ENCODE peak calls at places on chromosome 17, in eight cellular contexts. One of them, this sample, is unnamed.

GRCh38 chr17:491086-492014 is 138.7 kb upstream of the RPH3AL start:
- DNase-seq in transverse colon: peak; percentile 38
- DNase-seq in stomach: peak; percentile 54
- DNase-seq in breast epithelium: peak; percentile 38
- DNase-seq in WERI-Rb-1: peak; percentile 33
- DNase-seq in Caco-2: peak; percentile 71
- DNase-seq in ascending aorta: peak; percentile 77
- DNase-seq in left lung: peak; percentile 89
- DNase-seq in this sample: peak; percentile 92

GRCh38 chr17:80774643-80775281 is 216.9 kb upstream of the CHMP6 start:
- DNase-seq in stomach: no peak
- DNase-seq in left lung: no peak
- DNase-seq in ascending aorta: peak; percentile 58
- DNase-seq in transverse colon: no peak
- DNase-seq in Caco-2: no peak
- DNase-seq in breast epithelium: no peak
- DNase-seq in WERI-Rb-1: no peak
- DNase-seq in this sample: no peak

GRCh38 chr17:73482674-73483293 is 161.5 kb downstream of the SDK2 start:
- DNase-seq in transverse colon: no peak
- DNase-seq in WERI-Rb-1: no peak
- DNase-seq in left lung: no peak
- DNase-seq in breast epithelium: no peak
- DNase-seq in stomach: no peak
- DNase-seq in ascending aorta: no peak
- DNase-seq in Caco-2: no peak
- DNase-seq in this sample: peak; percentile 61

GRCh38 chr17:79420318-79421243 is 190.3 kb downstream of the RBFOX3 start:
- DNase-seq in breast epithelium: no peak
- DNase-seq in ascending aorta: no peak
- DNase-seq in Caco-2: no peak
- DNase-seq in left lung: no peak
- DNase-seq in transverse colon: no peak
- DNase-seq in stomach: no peak
- DNase-seq in WERI-Rb-1: no peak
- DNase-seq in this sample: no peak

GRCh38 chr17:4472281-4472680 is 26.4 kb upstream of the SPNS2 start:
- DNase-seq in ascending aorta: no peak
- DNase-seq in transverse colon: no peak
- DNase-seq in stomach: no peak
- DNase-seq in breast epithelium: no peak
- DNase-seq in Caco-2: no peak
- DNase-seq in left lung: no peak
- DNase-seq in WERI-Rb-1: no peak
- DNase-seq in this sample: no peak

GRCh38 chr17:36667922-36668321 is 66.5 kb downstream of the MRM1 start:
- DNase-seq in breast epithelium: no peak
- DNase-seq in WERI-Rb-1: no peak
- DNase-seq in Caco-2: no peak
- DNase-seq in ascending aorta: no peak
- DNase-seq in transverse colon: no peak
- DNase-seq in stomach: no peak
- DNase-seq in left lung: no peak
- DNase-seq in this sample: no peak

GRCh38 chr17:64024781-64025731 is 4.6 kb upstream of the ICAM2 start:
- DNase-seq in ascending aorta: peak; percentile 65
- DNase-seq in WERI-Rb-1: no peak
- DNase-seq in stomach: no peak
- DNase-seq in Caco-2: no peak
- DNase-seq in left lung: no peak
- DNase-seq in breast epithelium: no peak
- DNase-seq in transverse colon: no peak
- DNase-seq in this sample: no peak

GRCh38 chr17:77269696-77270681 is 129.2 kb downstream of the SEC14L1 start:
- DNase-seq in transverse colon: no peak
- DNase-seq in stomach: no peak
- DNase-seq in Caco-2: no peak
- DNase-seq in left lung: peak; percentile 53
- DNase-seq in breast epithelium: no peak
- DNase-seq in ascending aorta: no peak
- DNase-seq in WERI-Rb-1: no peak
- DNase-seq in this sample: no peak

GRCh38 chr17:82872591-82873520 is 33.0 kb upstream of the ZNF750 start:
- DNase-seq in left lung: peak; percentile 65
- DNase-seq in WERI-Rb-1: no peak
- DNase-seq in ascending aorta: no peak
- DNase-seq in breast epithelium: no peak
- DNase-seq in stomach: no peak
- DNase-seq in Caco-2: no peak
- DNase-seq in transverse colon: no peak
- DNase-seq in this sample: no peak

GRCh38 chr17:3003401-3004149 is 59.8 kb downstream of the OR1D5 start:
- DNase-seq in ascending aorta: no peak
- DNase-seq in Caco-2: no peak
- DNase-seq in left lung: peak; percentile 82
- DNase-seq in breast epithelium: peak; percentile 37
- DNase-seq in transverse colon: peak; percentile 67
- DNase-seq in WERI-Rb-1: no peak
- DNase-seq in stomach: peak; percentile 41
- DNase-seq in this sample: peak; percentile 90

GRCh38 chr17:31888124-31888523 is 13.4 kb downstream of the UTP6 start:
- DNase-seq in Caco-2: no peak
- DNase-seq in stomach: no peak
- DNase-seq in ascending aorta: no peak
- DNase-seq in WERI-Rb-1: no peak
- DNase-seq in breast epithelium: no peak
- DNase-seq in transverse colon: no peak
- DNase-seq in left lung: no peak
- DNase-seq in this sample: no peak

GRCh38 chr17:82101767-82102679 is 4.0 kb upstream of the FASN start:
- DNase-seq in WERI-Rb-1: peak; percentile 25
- DNase-seq in Caco-2: peak; percentile 43
- DNase-seq in ascending aorta: no peak
- DNase-seq in transverse colon: no peak
- DNase-seq in breast epithelium: no peak
- DNase-seq in left lung: no peak
- DNase-seq in stomach: peak; percentile 73
- DNase-seq in this sample: no peak

GRCh38 chr17:59846391-59847165 is 46.2 kb downstream of the TUBD1 start:
- DNase-seq in Caco-2: peak; percentile 80
- DNase-seq in breast epithelium: peak; percentile 62
- DNase-seq in transverse colon: peak; percentile 51
- DNase-seq in stomach: peak; percentile 45
- DNase-seq in WERI-Rb-1: no peak
- DNase-seq in ascending aorta: no peak
- DNase-seq in left lung: no peak
- DNase-seq in this sample: no peak

GRCh38 chr17:75428775-75429469 is 23.4 kb upstream of the GRB2 start:
- DNase-seq in transverse colon: no peak
- DNase-seq in left lung: no peak
- DNase-seq in breast epithelium: no peak
- DNase-seq in WERI-Rb-1: peak; percentile 49
- DNase-seq in ascending aorta: peak; percentile 79
- DNase-seq in stomach: no peak
- DNase-seq in Caco-2: no peak
- DNase-seq in this sample: no peak

GRCh38 chr17:42844271-42844670 is at the start of gene AOC2:
- DNase-seq in Caco-2: no peak
- DNase-seq in ascending aorta: no peak
- DNase-seq in stomach: no peak
- DNase-seq in WERI-Rb-1: no peak
- DNase-seq in breast epithelium: no peak
- DNase-seq in transverse colon: no peak
- DNase-seq in left lung: no peak
- DNase-seq in this sample: no peak

GRCh38 chr17:61307905-61308886 is 91.4 kb upstream of the TBX2 start:
- DNase-seq in Caco-2: no peak
- DNase-seq in stomach: no peak
- DNase-seq in ascending aorta: peak; percentile 55
- DNase-seq in transverse colon: no peak
- DNase-seq in WERI-Rb-1: no peak
- DNase-seq in left lung: no peak
- DNase-seq in breast epithelium: no peak
- DNase-seq in this sample: no peak

GRCh38 chr17:73396429-73397277 is 84.9 kb upstream of the CDC42EP4 start:
- DNase-seq in WERI-Rb-1: no peak
- DNase-seq in ascending aorta: no peak
- DNase-seq in left lung: peak; percentile 36
- DNase-seq in transverse colon: no peak
- DNase-seq in stomach: no peak
- DNase-seq in Caco-2: no peak
- DNase-seq in breast epithelium: no peak
- DNase-seq in this sample: peak; percentile 49

GRCh38 chr17:35374766-35375344 is 1.4 kb upstream of the SLFN11 start:
- DNase-seq in stomach: no peak
- DNase-seq in breast epithelium: no peak
- DNase-seq in WERI-Rb-1: no peak
- DNase-seq in left lung: no peak
- DNase-seq in Caco-2: no peak
- DNase-seq in ascending aorta: no peak
- DNase-seq in transverse colon: no peak
- DNase-seq in this sample: no peak

GRCh38 chr17:27895940-27896535 is 2.9 kb upstream of the LYRM9 start:
- DNase-seq in transverse colon: no peak
- DNase-seq in breast epithelium: no peak
- DNase-seq in WERI-Rb-1: no peak
- DNase-seq in left lung: no peak
- DNase-seq in stomach: no peak
- DNase-seq in Caco-2: no peak
- DNase-seq in ascending aorta: no peak
- DNase-seq in this sample: no peak

GRCh38 chr17:77723071-77723908 is 235.2 kb upstream of the TNRC6C start:
- DNase-seq in transverse colon: no peak
- DNase-seq in Caco-2: no peak
- DNase-seq in stomach: no peak
- DNase-seq in breast epithelium: peak; percentile 15
- DNase-seq in WERI-Rb-1: no peak
- DNase-seq in left lung: no peak
- DNase-seq in ascending aorta: peak; percentile 60
- DNase-seq in this sample: no peak

GRCh38 chr17:78677303-78678219 is 100.4 kb upstream of the DNAH17 start:
- DNase-seq in left lung: no peak
- DNase-seq in ascending aorta: no peak
- DNase-seq in breast epithelium: no peak
- DNase-seq in stomach: no peak
- DNase-seq in transverse colon: no peak
- DNase-seq in Caco-2: no peak
- DNase-seq in WERI-Rb-1: no peak
- DNase-seq in this sample: peak; percentile 50

GRCh38 chr17:82848022-82848592 is 8.3 kb upstream of the ZNF750 start:
- DNase-seq in transverse colon: peak; percentile 82
- DNase-seq in Caco-2: no peak
- DNase-seq in left lung: peak; percentile 89
- DNase-seq in stomach: peak; percentile 81
- DNase-seq in WERI-Rb-1: no peak
- DNase-seq in breast epithelium: peak; percentile 63
- DNase-seq in ascending aorta: no peak
- DNase-seq in this sample: peak; percentile 87

GRCh38 chr17:9240659-9241370 is 219.5 kb downstream of the NTN1 start:
- DNase-seq in breast epithelium: peak; percentile 77
- DNase-seq in WERI-Rb-1: no peak
- DNase-seq in stomach: peak; percentile 47
- DNase-seq in left lung: peak; percentile 71
- DNase-seq in transverse colon: peak; percentile 71
- DNase-seq in ascending aorta: peak; percentile 96
- DNase-seq in Caco-2: peak; percentile 13
- DNase-seq in this sample: no peak

GRCh38 chr17:42372142-42372541 is 16.1 kb downstream of the STAT3 start:
- DNase-seq in breast epithelium: no peak
- DNase-seq in ascending aorta: no peak
- DNase-seq in transverse colon: no peak
- DNase-seq in WERI-Rb-1: no peak
- DNase-seq in Caco-2: no peak
- DNase-seq in stomach: no peak
- DNase-seq in left lung: no peak
- DNase-seq in this sample: no peak

GRCh38 chr17:49968380-49969133 is 433 bp upstream of the DLX4 start:
- DNase-seq in ascending aorta: no peak
- DNase-seq in WERI-Rb-1: peak; percentile 95
- DNase-seq in left lung: peak; percentile 92
- DNase-seq in breast epithelium: no peak
- DNase-seq in transverse colon: peak; percentile 63
- DNase-seq in stomach: peak; percentile 52
- DNase-seq in Caco-2: peak; percentile 100
- DNase-seq in this sample: peak; percentile 92
- H3K27me3 ChIP-seq in ascending aorta: peaks cover 48% of the 10 kb centered on the region
- H3K27me3 ChIP-seq in WERI-Rb-1: no peaks in the 10 kb centered on the region
- H3K27me3 ChIP-seq in left lung: peaks cover 100% of the 10 kb centered on the region
- H3K27me3 ChIP-seq in breast epithelium: peaks cover 25% of the 10 kb centered on the region
- H3K27me3 ChIP-seq in transverse colon: peaks cover 100% of the 10 kb centered on the region
- H3K27me3 ChIP-seq in stomach: peaks cover 100% of the 10 kb centered on the region
- H3K27me3 ChIP-seq in Caco-2: no peaks in the 10 kb centered on the region
- H3K27me3 ChIP-seq in this sample: peaks cover 100% of the 10 kb centered on the region

GRCh38 chr17:50550661-50551432 is 3.9 kb downstream of the SPATA20 start:
- DNase-seq in stomach: peak; percentile 86
- DNase-seq in ascending aorta: peak; percentile 87
- DNase-seq in breast epithelium: peak; percentile 55
- DNase-seq in WERI-Rb-1: peak; percentile 95
- DNase-seq in left lung: peak; percentile 84
- DNase-seq in transverse colon: peak; percentile 77
- DNase-seq in Caco-2: peak; percentile 97
- DNase-seq in this sample: peak; percentile 84
- TF ChIP-seq CTCF in stomach: peak; percentile 78
- TF ChIP-seq CTCF in ascending aorta: peak; percentile 91
- TF ChIP-seq CTCF in breast epithelium: peak; percentile 80
- TF ChIP-seq CTCF in WERI-Rb-1: peak; percentile 99
- TF ChIP-seq CTCF in left lung: peak; percentile 89
- TF ChIP-seq CTCF in transverse colon: peak; percentile 81
- TF ChIP-seq CTCF in Caco-2: peak; percentile 99
- TF ChIP-seq CTCF in this sample: peak; percentile 78

DNA sequence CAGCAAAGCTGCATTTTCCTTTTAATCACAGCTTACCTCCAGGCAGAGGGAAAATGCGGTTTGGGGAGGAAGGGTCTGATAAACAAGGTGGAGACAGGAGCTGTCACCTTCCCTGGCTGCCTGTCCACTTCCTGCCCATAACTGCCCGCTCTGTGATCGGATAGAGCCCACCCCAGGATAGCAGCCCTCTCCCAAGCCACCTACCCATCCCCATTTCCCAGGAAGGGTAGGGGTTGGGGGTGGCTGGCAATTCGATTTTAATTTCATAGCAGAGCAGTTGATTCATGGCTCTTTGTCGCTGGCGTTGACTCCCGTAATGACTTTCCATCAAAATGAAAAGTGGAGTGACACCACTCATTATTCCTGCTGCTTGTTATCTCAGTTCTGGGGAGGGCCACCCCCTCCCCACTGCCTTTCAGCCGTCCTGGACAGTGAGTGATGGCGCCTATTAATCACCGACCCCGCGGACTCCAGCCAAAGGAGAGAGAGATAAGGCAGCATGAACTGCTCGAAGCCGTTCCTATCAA is 11.2 kb downstream of the CDK5RAP3 start:
- DNase-seq in Caco-2: no peak
- DNase-seq in ascending aorta: no peak
- DNase-seq in breast epithelium: no peak
- DNase-seq in WERI-Rb-1: no peak
- DNase-seq in left lung: no peak
- DNase-seq in stomach: no peak
- DNase-seq in transverse colon: no peak
- DNase-seq in this sample: no peak
- H3K36me3 ChIP-seq in Caco-2: peaks cover 27% of the 10 kb centered on the region
- H3K36me3 ChIP-seq in ascending aorta: peaks cover 47% of the 10 kb centered on the region
- H3K36me3 ChIP-seq in breast epithelium: no peaks in the 10 kb centered on the region
- H3K36me3 ChIP-seq in WERI-Rb-1: peaks cover 82% of the 10 kb centered on the region
- H3K36me3 ChIP-seq in left lung: peaks cover 84% of the 10 kb centered on the region
- H3K36me3 ChIP-seq in stomach: peaks cover 75% of the 10 kb centered on the region
- H3K36me3 ChIP-seq in transverse colon: peaks cover 21% of the 10 kb centered on the region
- H3K36me3 ChIP-seq in this sample: peaks cover 55% of the 10 kb centered on the region

GRCh38 chr17:62780273-62780672 is 27.8 kb downstream of the MARCHF10 start:
- DNase-seq in transverse colon: no peak
- DNase-seq in ascending aorta: no peak
- DNase-seq in WERI-Rb-1: no peak
- DNase-seq in breast epithelium: no peak
- DNase-seq in Caco-2: no peak
- DNase-seq in stomach: peak; percentile 86
- DNase-seq in left lung: peak; percentile 86
- DNase-seq in this sample: no peak
- H3K27me3 ChIP-seq in transverse colon: no peaks in the 10 kb centered on the region
- H3K27me3 ChIP-seq in ascending aorta: no peaks in the 10 kb centered on the region
- H3K27me3 ChIP-seq in WERI-Rb-1: no peaks in the 10 kb centered on the region
- H3K27me3 ChIP-seq in breast epithelium: no peaks in the 10 kb centered on the region
- H3K27me3 ChIP-seq in Caco-2: no peaks in the 10 kb centered on the region
- H3K27me3 ChIP-seq in stomach: no peaks in the 10 kb centered on the region
- H3K27me3 ChIP-seq in left lung: no peaks in the 10 kb centered on the region
- H3K27me3 ChIP-seq in this sample: no peaks in the 10 kb centered on the region

This sample was measured in spleen.